ENCODE peak calls at places on chromosome 11, in six cellular contexts. One of them, this sample, is unnamed.

GRCh38 chr11:72240461-72241289 is 3.3 kb downstream of the PHOX2A start:
- DNase-seq in DMS 273 treated with DMSO at 0.1 percent for 48 hours: no peak
- DNase-seq in GM04504: no peak
- DNase-seq in HEK293T: no peak
- DNase-seq in substantia nigra: no peak
- DNase-seq in MM.1S: no peak
- DNase-seq in this sample: no peak

GRCh38 chr11:17649696-17650600 is 69.4 kb upstream of the MYOD1 start:
- DNase-seq in substantia nigra: no peak
- DNase-seq in GM04504: no peak
- DNase-seq in MM.1S: no peak
- DNase-seq in HEK293T: peak
- DNase-seq in DMS 273 treated with DMSO at 0.1 percent for 48 hours: no peak
- DNase-seq in this sample: no peak

GRCh38 chr11:45411221-45411946 is 125.2 kb upstream of the SYT13 start:
- DNase-seq in GM04504: no peak
- DNase-seq in MM.1S: no peak
- DNase-seq in substantia nigra: no peak
- DNase-seq in HEK293T: no peak
- DNase-seq in DMS 273 treated with DMSO at 0.1 percent for 48 hours: no peak
- DNase-seq in this sample: no peak

GRCh38 chr11:117194267-117194666 is 4.9 kb upstream of the TAGLN start:
- DNase-seq in GM04504: no peak
- DNase-seq in HEK293T: no peak
- DNase-seq in substantia nigra: no peak
- DNase-seq in DMS 273 treated with DMSO at 0.1 percent for 48 hours: no peak
- DNase-seq in MM.1S: no peak
- DNase-seq in this sample: no peak

GRCh38 chr11:1652026-1652425 is 22.5 kb downstream of the KRTAP5-5 start:
- DNase-seq in substantia nigra: no peak
- DNase-seq in GM04504: no peak
- DNase-seq in MM.1S: no peak
- DNase-seq in DMS 273 treated with DMSO at 0.1 percent for 48 hours: no peak
- DNase-seq in HEK293T: no peak
- DNase-seq in this sample: no peak

GRCh38 chr11:131430466-131431176 is 60.2 kb downstream of the NTM start:
- DNase-seq in HEK293T: no peak
- DNase-seq in substantia nigra: no peak
- DNase-seq in MM.1S: no peak
- DNase-seq in GM04504: no peak
- DNase-seq in DMS 273 treated with DMSO at 0.1 percent for 48 hours: no peak
- DNase-seq in this sample: no peak

GRCh38 chr11:7555067-7555699 is 41.4 kb downstream of the PPFIBP2 start:
- DNase-seq in substantia nigra: no peak
- DNase-seq in MM.1S: no peak
- DNase-seq in HEK293T: no peak
- DNase-seq in GM04504: no peak
- DNase-seq in DMS 273 treated with DMSO at 0.1 percent for 48 hours: no peak
- DNase-seq in this sample: no peak

GRCh38 chr11:64583296-64584262 is 7.4 kb upstream of the SLC22A12 start:
- DNase-seq in HEK293T: no peak
- DNase-seq in substantia nigra: no peak
- DNase-seq in GM04504: no peak
- DNase-seq in DMS 273 treated with DMSO at 0.1 percent for 48 hours: no peak
- DNase-seq in MM.1S: no peak
- DNase-seq in this sample: no peak

GRCh38 chr11:94067010-94067409 is 45.9 kb downstream of the HEPHL1 start:
- DNase-seq in MM.1S: no peak
- DNase-seq in DMS 273 treated with DMSO at 0.1 percent for 48 hours: no peak
- DNase-seq in substantia nigra: no peak
- DNase-seq in GM04504: no peak
- DNase-seq in HEK293T: no peak
- DNase-seq in this sample: no peak

GRCh38 chr11:94926271-94926625 is 47.1 kb downstream of the CWC15 start:
- DNase-seq in DMS 273 treated with DMSO at 0.1 percent for 48 hours: no peak
- DNase-seq in GM04504: no peak
- DNase-seq in substantia nigra: no peak
- DNase-seq in HEK293T: no peak
- DNase-seq in MM.1S: no peak
- DNase-seq in this sample: no peak

GRCh38 chr11:64742940-64743590 is 877 bp downstream of the RASGRP2 start:
- DNase-seq in DMS 273 treated with DMSO at 0.1 percent for 48 hours: no peak
- DNase-seq in substantia nigra: peak
- DNase-seq in MM.1S: peak
- DNase-seq in HEK293T: peak
- DNase-seq in GM04504: no peak
- DNase-seq in this sample: no peak

GRCh38 chr11:27613670-27613950 is 86.6 kb downstream of the BDNF start:
- DNase-seq in MM.1S: no peak
- DNase-seq in HEK293T: no peak
- DNase-seq in substantia nigra: no peak
- DNase-seq in GM04504: no peak
- DNase-seq in DMS 273 treated with DMSO at 0.1 percent for 48 hours: no peak
- DNase-seq in this sample: no peak

GRCh38 chr11:113419426-113420003 is 31.9 kb downstream of the ANKK1 start:
- DNase-seq in GM04504: no peak
- DNase-seq in DMS 273 treated with DMSO at 0.1 percent for 48 hours: no peak
- DNase-seq in substantia nigra: no peak
- DNase-seq in MM.1S: no peak
- DNase-seq in HEK293T: no peak
- DNase-seq in this sample: no peak

GRCh38 chr11:102807921-102808320 is 10.0 kb upstream of the MMP1 start:
- DNase-seq in substantia nigra: no peak
- DNase-seq in MM.1S: no peak
- DNase-seq in HEK293T: no peak
- DNase-seq in DMS 273 treated with DMSO at 0.1 percent for 48 hours: no peak
- DNase-seq in GM04504: no peak
- DNase-seq in this sample: no peak

GRCh38 chr11:134656861-134657540 is 245.0 kb upstream of the B3GAT1 start:
- DNase-seq in GM04504: no peak
- DNase-seq in HEK293T: no peak
- DNase-seq in DMS 273 treated with DMSO at 0.1 percent for 48 hours: no peak
- DNase-seq in substantia nigra: no peak
- DNase-seq in MM.1S: no peak
- DNase-seq in this sample: no peak

GRCh38 chr11:30821438-30821965 is 235.3 kb upstream of the MPPED2 start:
- DNase-seq in MM.1S: no peak
- DNase-seq in DMS 273 treated with DMSO at 0.1 percent for 48 hours: no peak
- DNase-seq in HEK293T: no peak
- DNase-seq in substantia nigra: no peak
- DNase-seq in GM04504: no peak
- DNase-seq in this sample: no peak

GRCh38 chr11:72379384-72380131 is 54.8 kb downstream of the CLPB start:
- DNase-seq in DMS 273 treated with DMSO at 0.1 percent for 48 hours: no peak
- DNase-seq in MM.1S: no peak
- DNase-seq in substantia nigra: no peak
- DNase-seq in HEK293T: no peak
- DNase-seq in GM04504: no peak
- DNase-seq in this sample: no peak

GRCh38 chr11:1303196-1303821 is 6.1 kb downstream of the TOLLIP start:
- DNase-seq in substantia nigra: no peak
- DNase-seq in MM.1S: no peak
- DNase-seq in HEK293T: no peak
- DNase-seq in DMS 273 treated with DMSO at 0.1 percent for 48 hours: no peak
- DNase-seq in GM04504: no peak
- DNase-seq in this sample: no peak

GRCh38 chr11:77397631-77398030 is 76.3 kb downstream of the PAK1 start:
- DNase-seq in MM.1S: no peak
- DNase-seq in GM04504: no peak
- DNase-seq in substantia nigra: no peak
- DNase-seq in HEK293T: no peak
- DNase-seq in DMS 273 treated with DMSO at 0.1 percent for 48 hours: no peak
- DNase-seq in this sample: no peak

GRCh38 chr11:127458561-127458960 is 458.0 kb upstream of the KIRREL3 start:
- DNase-seq in DMS 273 treated with DMSO at 0.1 percent for 48 hours: no peak
- DNase-seq in GM04504: no peak
- DNase-seq in MM.1S: no peak
- DNase-seq in HEK293T: no peak
- DNase-seq in substantia nigra: no peak
- DNase-seq in this sample: no peak

GRCh38 chr11:89736566-89736965 is 26.5 kb downstream of the TRIM77 start:
- DNase-seq in GM04504: no peak
- DNase-seq in HEK293T: no peak
- DNase-seq in MM.1S: no peak
- DNase-seq in DMS 273 treated with DMSO at 0.1 percent for 48 hours: no peak
- DNase-seq in substantia nigra: no peak
- DNase-seq in this sample: no peak

GRCh38 chr11:32391965-32392553 is 43.3 kb downstream of the WT1 start:
- DNase-seq in GM04504: no peak
- DNase-seq in DMS 273 treated with DMSO at 0.1 percent for 48 hours: no peak
- DNase-seq in HEK293T: no peak
- DNase-seq in MM.1S: no peak
- DNase-seq in substantia nigra: no peak
- DNase-seq in this sample: no peak

GRCh38 chr11:103893366-103893765 is 143.1 kb upstream of the DDI1 start:
- DNase-seq in DMS 273 treated with DMSO at 0.1 percent for 48 hours: no peak
- DNase-seq in MM.1S: no peak
- DNase-seq in substantia nigra: no peak
- DNase-seq in HEK293T: no peak
- DNase-seq in GM04504: no peak
- DNase-seq in this sample: no peak

GRCh38 chr11:110430267-110431211 is 791 bp downstream of the FDX1 start:
- DNase-seq in DMS 273 treated with DMSO at 0.1 percent for 48 hours: no peak
- DNase-seq in GM04504: no peak
- DNase-seq in HEK293T: peak
- DNase-seq in MM.1S: peak
- DNase-seq in substantia nigra: peak
- DNase-seq in this sample: no peak